ENCODE peak calls at places on chromosomes 11 and 22, in eight cellular contexts. A is germinal center, W is T follicular helper cell, H is astrocyte, X is NCI-H1105, G is myocyte, J is left cardiac atrium, Y is RPMI7951. C is an unnamed sample.

GRCh38 chr11:36027731-36028130 is 83.9 kb downstream of the LDLRAD3 start:
- DNase-seq in A (no peak), W (no peak), H (no peak), X (no peak), G (no peak), J (peak), Y (no peak), C (no peak)

GRCh38 chr22:45887202-45888131 is 89.5 kb downstream of the WNT7B start:
- DNase-seq in A (no peak), W (no peak), H (no peak), X (no peak), G (no peak), J (no peak), Y (no peak), C (no peak)

GRCh38 chr22:21860640-21861039 is 6.8 kb downstream of the MAPK1 start:
- DNase-seq in A (no peak), W (no peak), H (no peak), X (no peak), G (no peak), J (no peak), Y (no peak), C (no peak)

GRCh38 chr11:86067230-86068137 is 1.4 kb downstream of the PICALM start:
- DNase-seq in A (peak), W (no peak), H (no peak), X (no peak), G (no peak), J (no peak), Y (no peak), C (peak)

GRCh38 chr11:61690706-61691377 is 10.7 kb downstream of the DAGLA start:
- DNase-seq in A (no peak), W (no peak), H (no peak), X (peak), G (no peak), J (no peak), Y (no peak), C (no peak)

GRCh38 chr22:45531944-45532631 is 29.4 kb downstream of the FBLN1 start:
- DNase-seq in A (no peak), W (no peak), H (no peak), X (no peak), G (peak), J (no peak), Y (no peak), C (no peak)

GRCh38 chr11:70650075-70650909 is 252.0 kb downstream of the CTTN start:
- DNase-seq in A (peak), W (peak), H (peak), X (no peak), G (peak), J (peak), Y (peak), C (peak)

GRCh38 chr22:43185860-43186261 is 1.1 kb downstream of the TTLL12 start:
- DNase-seq in A (no peak), W (no peak), H (no peak), X (peak), G (peak), J (peak), Y (peak), C (peak)

GRCh38 chr11:66863428-66864125 is 6.7 kb downstream of the LRFN4 start:
- DNase-seq in A (no peak), W (no peak), H (no peak), X (no peak), G (no peak), J (no peak), Y (no peak), C (no peak)

GRCh38 chr11:108967571-108967970 is 302.7 kb downstream of the DDX10 start:
- DNase-seq in A (no peak), W (no peak), H (no peak), X (no peak), G (peak), J (peak), Y (no peak), C (no peak)

GRCh38 chr11:69530278-69531070 is 49.0 kb downstream of the LINC01488 start:
- DNase-seq in A (no peak), W (no peak), H (no peak), X (no peak), G (no peak), J (peak), Y (no peak), C (no peak)

GRCh38 chr11:65588199-65589054 is 7.2 kb downstream of the KCNK7 start:
- DNase-seq in A (peak), W (peak), H (no peak), X (no peak), G (peak), J (no peak), Y (no peak), C (peak)

GRCh38 chr22:26476705-26477340 is 6.8 kb downstream of the HPS4 start:
- DNase-seq in A (no peak), W (no peak), H (peak), X (no peak), G (no peak), J (no peak), Y (peak), C (peak)

GRCh38 chr11:46149342-46149741 is 28.1 kb upstream of the PHF21A start:
- DNase-seq in A (no peak), W (no peak), H (no peak), X (no peak), G (no peak), J (no peak), Y (no peak), C (no peak)

GRCh38 chr11:1460396-1460795 is 26.2 kb downstream of the MOB2 start:
- DNase-seq in A (no peak), W (no peak), H (no peak), X (no peak), G (no peak), J (peak), Y (no peak), C (no peak)

GRCh38 chr11:33234397-33235168 is 22.6 kb upstream of the HIPK3 start:
- DNase-seq in A (no peak), W (no peak), H (no peak), X (no peak), G (peak), J (no peak), Y (no peak), C (no peak)

GRCh38 chr11:115627666-115628460 is 123.6 kb upstream of the CADM1 start:
- DNase-seq in A (no peak), W (no peak), H (no peak), X (no peak), G (no peak), J (no peak), Y (no peak), C (no peak)

GRCh38 chr22:44440224-44441160 is 57.5 kb downstream of the RTL6 start:
- DNase-seq in A (no peak), W (no peak), H (no peak), X (no peak), G (no peak), J (no peak), Y (peak), C (no peak)

GRCh38 chr11:8758619-8759169 is 76.1 kb downstream of the RPL27A start:
- DNase-seq in A (no peak), W (no peak), H (no peak), X (no peak), G (no peak), J (no peak), Y (no peak), C (no peak)

GRCh38 chr22:28034760-28035401 is 115.8 kb upstream of the PITPNB start:
- DNase-seq in A (no peak), W (no peak), H (peak), X (peak), G (peak), J (peak), Y (peak), C (peak)

GRCh38 chr22:37345863-37346514 is 63.7 kb downstream of the CYTH4 start:
- DNase-seq in A (no peak), W (no peak), H (peak), X (peak), G (peak), J (no peak), Y (peak), C (peak)

GRCh38 chr11:118144869-118145268 is 7.8 kb downstream of the SCN4B start:
- DNase-seq in A (no peak), W (no peak), H (no peak), X (no peak), G (no peak), J (no peak), Y (no peak), C (no peak)

GRCh38 chr11:96412761-96413381 is 23.1 kb downstream of the JRKL start:
- DNase-seq in A (no peak), W (no peak), H (no peak), X (no peak), G (peak), J (no peak), Y (no peak), C (no peak)

GRCh38 chr11:65615950-65616574 is 486 bp downstream of the PCNX3 start:
- DNase-seq in A (peak), W (no peak), H (no peak), X (no peak), G (no peak), J (peak), Y (no peak), C (peak)